ENCODE peak calls at places on chromosomes 3 and 15, in four cellular contexts. A, M, W and C are unnamed samples.

GRCh38 chr3:185847506-185847905 is 22.7 kb upstream of the IGF2BP2 start:
- DNase-seq in M (no peak), W (no peak), A (no peak), C (no peak)

GRCh38 chr3:8962226-8962861 is 928 bp downstream of the RAD18 start:
- DNase-seq in A (peak; percentile 16), W (no peak), M (no peak), C (peak; percentile 24)

GRCh38 chr3:185658504-185658912 is 72.4 kb downstream of the SENP2 start:
- DNase-seq in M (peak; percentile 67), A (peak; percentile 99), W (no peak), C (no peak)

GRCh38 chr15:31031471-31032064 is 40.1 kb upstream of the MTMR10 start:
- DNase-seq in W (peak; percentile 46), A (peak; percentile 72), M (peak; percentile 64), C (no peak)

GRCh38 chr3:63395960-63396359 is 117.9 kb downstream of the SYNPR start:
- DNase-seq in W (no peak), A (no peak), M (no peak), C (no peak)

GRCh38 chr15:91992940-91993339 is 139.4 kb downstream of the SLCO3A1 start:
- DNase-seq in M (no peak), W (no peak), A (no peak), C (no peak)

GRCh38 chr3:111745786-111746185 is 113.3 kb upstream of the PHLDB2 start:
- DNase-seq in A (no peak), W (no peak), M (no peak), C (no peak)

GRCh38 chr3:164683516-164683915 is 394.8 kb downstream of the SI start:
- DNase-seq in A (no peak), M (no peak), W (no peak), C (no peak)

GRCh38 chr3:53259427-53260259 is 3.8 kb upstream of the TKT start:
- DNase-seq in M (no peak), A (no peak), W (no peak), C (no peak)

GRCh38 chr15:93232840-93233239 is 143.8 kb upstream of the RGMA start:
- DNase-seq in A (no peak), W (no peak), M (no peak), C (no peak)

GRCh38 chr3:59443618-59444292 is 393.9 kb upstream of the CFAP20DC start:
- DNase-seq in A (no peak), M (no peak), W (no peak), C (no peak)

GRCh38 chr15:55407631-55407948 is 569 bp downstream of the CCPG1 start:
- DNase-seq in W (no peak), A (peak; percentile 23), M (no peak), C (peak; percentile 12)

GRCh38 chr3:5166846-5167245 is 20.7 kb upstream of the EDEM1 start:
- DNase-seq in W (no peak), M (no peak), A (no peak), C (no peak)

GRCh38 chr3:5165698-5166097 is 21.8 kb upstream of the EDEM1 start:
- DNase-seq in A (no peak), W (no peak), M (no peak), C (no peak)

GRCh38 chr3:5155241-5155640 is 32.3 kb upstream of the EDEM1 start:
- DNase-seq in A (no peak), W (no peak), M (no peak), C (no peak)

GRCh38 chr3:5162102-5162501 is 25.4 kb upstream of the EDEM1 start:
- DNase-seq in W (no peak), M (no peak), A (peak; percentile 79), C (no peak)

GRCh38 chr3:5160926-5161858 is 26.3 kb upstream of the EDEM1 start:
- DNase-seq in M (no peak), W (no peak), A (no peak), C (no peak)
- TF ChIP-seq FOS in M (no peak), W (no peak), A (no peak), C (no peak)

GRCh38 chr3:50714953-50715352 is 40.2 kb downstream of the DOCK3 start:
- DNase-seq in W (no peak), A (no peak), M (no peak), C (no peak)
- TF ChIP-seq FOS in W (no peak), A (no peak), M (no peak), C (no peak)

DNA sequence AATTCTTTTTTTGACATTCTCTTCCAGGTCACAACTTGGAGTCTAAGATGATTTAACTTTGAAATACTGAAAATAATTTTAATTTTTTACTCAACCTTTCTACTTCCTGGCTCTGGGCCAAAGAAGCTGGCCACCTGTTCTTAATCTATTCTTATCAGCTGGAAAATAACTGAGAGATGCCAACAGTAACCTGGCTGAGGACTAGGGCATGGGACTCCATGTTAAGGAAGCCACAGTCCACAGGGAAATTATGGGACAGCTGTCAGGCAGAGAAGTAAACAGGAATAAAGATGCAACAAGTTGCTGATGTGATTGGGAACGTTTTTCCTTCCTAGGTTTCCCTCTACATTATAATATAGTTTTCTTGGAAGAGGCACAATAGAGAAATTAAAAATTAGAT is 84.7 kb upstream of the CPNE4 start:
- DNase-seq in W (no peak), M (no peak), A (no peak), C (no peak)
- TF ChIP-seq FOS in W (no peak), M (no peak), A (no peak), C (no peak)

GRCh38 chr3:189779166-189779565 is 148.0 kb downstream of the TP63 start:
- DNase-seq in W (no peak), A (no peak), M (no peak), C (no peak)
- TF ChIP-seq FOS in W (no peak), A (no peak), M (no peak), C (no peak)

DNA sequence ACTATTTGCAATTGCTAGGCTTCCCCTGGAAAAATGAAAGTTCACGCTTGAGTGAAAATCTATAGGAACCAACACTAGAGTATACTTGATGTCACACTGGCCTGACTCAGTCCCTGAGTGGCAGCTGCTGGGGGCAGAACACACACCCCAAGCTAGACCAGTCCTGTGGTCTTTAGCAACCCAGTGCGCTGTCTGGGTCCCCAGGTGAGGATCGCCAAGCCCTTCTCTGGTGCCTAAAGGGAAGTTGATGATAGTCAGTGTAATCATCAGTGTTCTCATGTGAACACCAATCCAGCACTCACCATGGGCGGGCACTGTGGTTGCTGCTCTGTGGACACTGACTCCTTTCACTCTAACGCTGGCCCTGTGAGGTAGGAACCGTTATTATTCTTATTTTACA is 11.2 kb downstream of the ALDH1A3 start:
- DNase-seq in A (no peak), M (no peak), W (no peak), C (no peak)
- TF ChIP-seq FOS in A (no peak), M (no peak), W (no peak), C (no peak)

DNA sequence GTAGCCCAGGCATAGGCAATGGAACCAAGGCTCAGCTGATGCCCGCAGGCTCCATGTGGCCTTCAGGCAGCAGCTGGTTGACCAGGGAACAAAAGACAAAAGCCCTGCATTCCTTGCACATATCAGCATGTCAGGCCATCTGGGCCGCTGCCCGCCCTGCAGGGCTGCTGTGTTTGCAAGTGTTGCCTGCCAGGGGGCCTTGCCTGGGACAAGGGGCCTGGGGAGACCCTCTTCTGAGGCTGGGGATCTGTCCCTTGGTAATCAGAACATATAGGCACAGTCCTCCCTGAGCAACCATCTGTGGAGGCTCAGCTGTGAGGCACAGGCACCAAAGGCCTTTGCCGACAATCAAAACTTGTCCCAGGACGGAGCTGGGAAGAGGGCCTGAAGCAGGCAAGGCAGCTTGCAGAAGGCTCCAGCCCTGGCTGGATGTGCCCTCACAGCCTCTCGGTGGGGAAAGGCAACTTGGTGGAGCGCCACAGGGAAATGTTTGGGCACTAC is 138.2 kb downstream of the TPRA1 start:
- DNase-seq in A (no peak), W (no peak), M (no peak), C (no peak)
- TF ChIP-seq FOS in A (no peak), W (no peak), M (no peak), C (no peak)